ENCODE peak calls at places on chromosomes 13 and 19, in ten cellular contexts. Q, B, M, Z, I, J, P, A, X and H are unnamed samples.

GRCh38 chr19:57096640-57097361 is 23.0 kb upstream of the USP29 start:
- DNase-seq in Q (no peak), Z (no peak), J (no peak), A (no peak), B (no peak), X (no peak), I (no peak), P (no peak), M (no peak), H (no peak)

GRCh38 chr19:29478578-29479565 is 46.9 kb upstream of the VSTM2B start:
- DNase-seq in P (no peak), B (no peak), I (peak), M (no peak), A (peak), J (no peak), Q (no peak), Z (no peak), X (no peak), H (peak)

GRCh38 chr13:110256126-110256905 is 50.6 kb downstream of the COL4A1 start:
- DNase-seq in A (no peak), P (no peak), Q (no peak), B (no peak), I (no peak), X (no peak), Z (no peak), M (no peak), J (no peak), H (no peak)

GRCh38 chr13:31797154-31797775 is 57.9 kb downstream of the RXFP2 start:
- DNase-seq in P (no peak), M (peak), Q (no peak), X (peak), B (peak), Z (no peak), J (no peak), I (peak), A (no peak), H (peak)

GRCh38 chr19:18896421-18896841 is 473 bp upstream of the CERS1 start:
- DNase-seq in I (peak), A (no peak), J (no peak), M (no peak), Z (no peak), P (no peak), B (no peak), X (peak), Q (no peak), H (peak)

GRCh38 chr19:41321600-41322270 is 11.8 kb downstream of the CCDC97 start:
- DNase-seq in M (no peak), I (peak), Q (no peak), X (no peak), P (no peak), B (peak), A (no peak), Z (no peak), J (no peak), H (peak)

GRCh38 chr13:113672002-113672651 is 5.1 kb downstream of the GRK1 start:
- DNase-seq in P (no peak), M (no peak), X (no peak), J (no peak), Q (no peak), I (no peak), A (no peak), Z (no peak), B (no peak), H (no peak)

GRCh38 chr19:4115050-4115817 is 8.7 kb downstream of the MAP2K2 start:
- DNase-seq in J (peak), Z (no peak), P (no peak), B (no peak), I (no peak), M (no peak), A (no peak), Q (peak), X (no peak), H (no peak)

GRCh38 chr19:46946611-46947238 is 72.9 kb upstream of the NPAS1 start:
- DNase-seq in P (no peak), A (no peak), I (no peak), X (no peak), J (no peak), Z (no peak), M (no peak), B (no peak), Q (no peak), H (no peak)

GRCh38 chr19:17178291-17178690 is 36.9 kb upstream of the USE1 start:
- DNase-seq in Q (no peak), P (no peak), I (no peak), B (no peak), X (no peak), J (no peak), A (no peak), Z (no peak), M (no peak), H (no peak)

GRCh38 chr13:66305960-66306617 is 924.0 kb downstream of the PCDH9 start:
- DNase-seq in J (no peak), P (no peak), A (no peak), B (no peak), Z (no peak), Q (no peak), I (no peak), M (no peak), X (no peak), H (no peak)

GRCh38 chr19:2618611-2619010 is 83.9 kb downstream of the GNG7 start:
- DNase-seq in A (no peak), I (peak), Z (no peak), X (peak), M (no peak), J (peak), B (no peak), Q (peak), P (no peak), H (no peak)

GRCh38 chr19:19782783-19783182 is 38.8 kb downstream of the ZNF506 start:
- DNase-seq in Z (no peak), X (no peak), A (no peak), M (no peak), J (no peak), P (no peak), B (no peak), I (no peak), Q (no peak), H (no peak)

GRCh38 chr13:106503272-106503671 is 32.2 kb downstream of the EFNB2 start:
- DNase-seq in A (no peak), Z (no peak), B (no peak), P (no peak), J (no peak), I (no peak), Q (no peak), M (no peak), X (no peak), H (no peak)

GRCh38 chr13:102195566-102196462 is 206.0 kb downstream of the FGF14 start:
- DNase-seq in A (no peak), I (no peak), M (no peak), X (no peak), P (no peak), B (peak), J (no peak), Q (no peak), Z (no peak), H (no peak)

GRCh38 chr13:42478531-42479156 is 95.3 kb upstream of the TNFSF11 start:
- DNase-seq in Q (no peak), P (no peak), M (no peak), X (no peak), I (no peak), J (no peak), A (peak), Z (no peak), B (peak), H (no peak)

GRCh38 chr19:50214699-50215543 is 11.5 kb downstream of the MYH14 start:
- DNase-seq in B (no peak), Z (no peak), P (no peak), J (no peak), Q (no peak), M (peak), X (peak), I (no peak), A (no peak), H (no peak)

GRCh38 chr19:4639531-4640246 is 373 bp downstream of the TNFAIP8L1 start:
- DNase-seq in I (peak), J (no peak), Z (no peak), X (no peak), Q (no peak), P (no peak), M (no peak), B (no peak), A (no peak), H (no peak)

GRCh38 chr13:44703371-44703770 is 127.2 kb upstream of the TSC22D1 start:
- DNase-seq in P (no peak), J (no peak), I (peak), X (no peak), B (no peak), Z (no peak), A (no peak), M (peak), Q (no peak), H (peak)